ENCODE peak calls at places on chromosomes 11 and 22, in five cellular contexts. L is NCI-H2171 treated with DMSO at 0.1 percent for 48 hours; Q is HCT116; E is activated naive CD4-positive, alpha-beta T cell treated with anti-CD3 and anti-CD28 coated beads, Interleukin-2, amount 50 U/mL, for 16 hours; R is NCI-H345. Z is an unnamed sample.

GRCh38 chr11:70158201-70158600 is 44.9 kb upstream of the FADD start:
- DNase-seq in R (no peak), Q (peak), E (no peak), L (no peak), Z (no peak)

GRCh38 chr11:107011977-107012376 is 6.3 kb downstream of the GUCY1A2 start:
- DNase-seq in L (peak), R (no peak), Q (no peak), E (no peak), Z (no peak)

GRCh38 chr11:37699644-37700043 is 1101.6 kb upstream of the RAG2 start:
- DNase-seq in L (peak), R (no peak), E (no peak), Q (no peak), Z (no peak)

GRCh38 chr11:101880208-101880607 is 34.6 kb upstream of the CEP126 start:
- DNase-seq in L (peak), E (no peak), Q (peak), R (peak), Z (no peak)

GRCh38 chr11:27410301-27410700 is 47.3 kb upstream of the CCDC34 start:
- DNase-seq in E (no peak), Q (no peak), L (no peak), R (no peak), Z (no peak)

GRCh38 chr22:45917146-45917545 is 59.8 kb downstream of the WNT7B start:
- DNase-seq in Q (no peak), E (no peak), L (peak), R (peak), Z (no peak)

GRCh38 chr22:46996595-46997310 is 234.3 kb downstream of the TBC1D22A start:
- DNase-seq in R (no peak), E (no peak), Q (no peak), L (no peak), Z (no peak)

GRCh38 chr11:67248653-67249052 is 17.6 kb upstream of the GRK2 start:
- DNase-seq in L (no peak), R (no peak), Q (no peak), E (no peak), Z (no peak)

GRCh38 chr11:72604256-72604655 is 70.0 kb downstream of the PDE2A start:
- DNase-seq in E (no peak), R (no peak), L (no peak), Q (no peak), Z (peak)

GRCh38 chr11:8354622-8355417 is 91.1 kb upstream of the LMO1 start:
- DNase-seq in Q (no peak), L (peak), E (no peak), R (peak), Z (peak)

GRCh38 chr22:37904572-37905533 is 1.2 kb upstream of the MICALL1 start:
- DNase-seq in L (peak), R (no peak), Q (peak), E (no peak), Z (no peak)

GRCh38 chr11:2761131-2762030 is 61.6 kb upstream of the KCNQ1OT1 start:
- DNase-seq in R (no peak), Q (no peak), E (peak), L (no peak), Z (peak)

GRCh38 chr11:119092880-119093665 is 8.4 kb downstream of the HMBS start:
- DNase-seq in E (no peak), R (no peak), Q (no peak), L (no peak), Z (no peak)

GRCh38 chr11:77580712-77581337 is 8.9 kb upstream of the AQP11 start:
- DNase-seq in L (peak), R (peak), E (no peak), Q (no peak), Z (no peak)

GRCh38 chr11:130634981-130635473 is 186.6 kb downstream of the ADAMTS15 start:
- DNase-seq in R (peak), E (no peak), L (peak), Q (no peak), Z (no peak)

GRCh38 chr11:107741044-107741823 is 29.4 kb upstream of the SLN start:
- DNase-seq in Q (peak), E (no peak), L (no peak), R (no peak), Z (no peak)

GRCh38 chr11:72764503-72764902 is 12.3 kb upstream of the ARAP1 start:
- DNase-seq in Q (no peak), L (peak), R (peak), E (no peak), Z (no peak)

GRCh38 chr11:3949132-3949531 is 93.7 kb downstream of the STIM1 start:
- DNase-seq in R (no peak), Q (no peak), E (no peak), L (no peak), Z (no peak)

GRCh38 chr11:1153951-1154487 is 3.7 kb upstream of the MUC5AC start:
- DNase-seq in L (no peak), R (no peak), E (no peak), Q (peak), Z (peak)

GRCh38 chr11:29916040-29916439 is 100.8 kb downstream of the KCNA4 start:
- DNase-seq in E (no peak), R (no peak), L (no peak), Q (no peak), Z (no peak)

GRCh38 chr11:118202599-118203422 is 22.0 kb downstream of the JAML start:
- DNase-seq in E (no peak), Q (no peak), R (no peak), L (no peak), Z (no peak)

GRCh38 chr11:67541198-67541597 is 18.0 kb upstream of the CABP2 start:
- DNase-seq in R (no peak), E (no peak), Q (no peak), L (no peak), Z (peak)

GRCh38 chr11:123519055-123519796 is 89.2 kb downstream of the GRAMD1B start:
- DNase-seq in R (no peak), E (no peak), Q (peak), L (no peak), Z (no peak)

GRCh38 chr11:64675417-64676252 is 47.4 kb downstream of the NRXN2 start:
- DNase-seq in R (peak), L (peak), Q (no peak), E (no peak), Z (peak)

GRCh38 chr11:120167659-120168058 is 29.7 kb upstream of the TRIM29 start:
- DNase-seq in R (no peak), L (no peak), Q (no peak), E (no peak), Z (peak)

Z was measured in D341Med.